ENCODE peak calls at places on chromosomes 5 and 9, in six cellular contexts. Q is PC-3, L is adrenal gland, Y is fibroblast of lung, J is iPS DF 6.9, E is upper lobe of right lung. C is an unnamed sample. For H3K4me1, the result is how much of the 10 kb centered on the place peaks cover.

GRCh38 chr9:113650207-113651131 is 186.9 kb downstream of the RGS3 start:
- DNase-seq in Y (peak), Q (peak), L (no peak), E (peak), J (no peak), C (no peak)

GRCh38 chr5:6592611-6593010 is 40.2 kb downstream of the NSUN2 start:
- DNase-seq in Y (no peak), E (no peak), Q (no peak), L (no peak), J (no peak), C (no peak)

GRCh38 chr9:1125741-1126140 is 75.6 kb downstream of the DMRT2 start:
- DNase-seq in E (no peak), J (no peak), Y (peak), Q (peak), L (no peak), C (no peak)

GRCh38 chr5:167732499-167732898 is 558.9 kb upstream of the WWC1 start:
- DNase-seq in Y (no peak), Q (no peak), E (no peak), J (no peak), L (no peak), C (no peak)

GRCh38 chr5:37772255-37772654 is 67.6 kb downstream of the GDNF start:
- DNase-seq in Y (no peak), E (no peak), Q (no peak), L (no peak), J (no peak), C (no peak)

GRCh38 chr9:126093771-126094170 is 232.9 kb upstream of the MVB12B start:
- DNase-seq in L (no peak), Q (no peak), Y (no peak), J (no peak), E (no peak), C (no peak)

GRCh38 chr5:83059341-83059740 is 17.9 kb downstream of the TMEM167A start:
- DNase-seq in Y (no peak), Q (no peak), L (no peak), J (no peak), E (no peak), C (no peak)

GRCh38 chr9:121895836-121896544 is 197.1 kb downstream of the TTLL11 start:
- DNase-seq in Q (no peak), Y (peak), J (no peak), L (peak), E (no peak), C (no peak)

GRCh38 chr5:176855598-176855997 is 43.5 kb downstream of the HK3 start:
- DNase-seq in J (no peak), Q (no peak), E (no peak), L (no peak), Y (no peak), C (no peak)

GRCh38 chr5:67206381-67207328 is 10.1 kb upstream of the CD180 start:
- DNase-seq in Y (peak), Q (peak), J (no peak), L (no peak), E (peak), C (peak)

GRCh38 chr9:137112564-137113384 is 1.8 kb downstream of the DPP7 start:
- DNase-seq in Q (no peak), E (peak), J (no peak), L (no peak), Y (no peak), C (no peak)

GRCh38 chr9:32128546-32128945 is 255.9 kb upstream of the ACO1 start:
- DNase-seq in E (no peak), L (no peak), Q (no peak), Y (no peak), J (no peak), C (no peak)

GRCh38 chr5:101390317-101390908 is 487.3 kb upstream of the ST8SIA4 start:
- DNase-seq in Q (peak), L (peak), J (peak), Y (peak), E (no peak), C (no peak)

GRCh38 chr5:1685076-1685475 is 114.6 kb downstream of the MRPL36 start:
- DNase-seq in J (no peak), Q (no peak), Y (no peak), L (no peak), E (no peak), C (no peak)

GRCh38 chr5:80198399-80198798 is 57.4 kb downstream of the SERINC5 start:
- DNase-seq in J (no peak), L (no peak), E (no peak), Y (peak), Q (no peak), C (no peak)

GRCh38 chr5:172599204-172599567 is 41.9 kb upstream of the NEURL1B start:
- DNase-seq in Y (peak), E (no peak), J (no peak), Q (no peak), L (no peak), C (no peak)

GRCh38 chr9:133199648-133200321 is 9.3 kb downstream of the OBP2B start:
- DNase-seq in L (no peak), Q (no peak), Y (no peak), J (no peak), E (peak), C (no peak)

GRCh38 chr5:72194846-72195245 is 87.6 kb downstream of the MAP1B start:
- DNase-seq in L (no peak), Q (no peak), Y (peak), J (no peak), E (no peak), C (no peak)

GRCh38 chr9:137540536-137540935 is 9.7 kb downstream of the PNPLA7 start:
- DNase-seq in Q (no peak), J (no peak), E (no peak), L (no peak), Y (no peak), C (no peak)

GRCh38 chr5:141850183-141850768 is 27.9 kb downstream of the PCDH1 start:
- DNase-seq in L (peak), E (no peak), Y (peak), J (no peak), Q (peak), C (no peak)

GRCh38 chr9:5511476-5511875 is 1.1 kb downstream of the PDCD1LG2 start:
- DNase-seq in J (no peak), Q (no peak), E (no peak), Y (peak), L (no peak), C (no peak)

GRCh38 chr9:5628530-5629311 is at the start of gene RIC1:
- DNase-seq in L (peak), Q (peak), J (peak), E (peak), Y (peak), C (peak)

GRCh38 chr5:10632110-10632903 is 68.4 kb downstream of the ANKRD33B start:
- DNase-seq in Q (no peak), L (no peak), J (no peak), E (peak), Y (peak), C (peak)

GRCh38 chr5:151742870-151743294 is 15.5 kb downstream of the ATOX1 start:
- DNase-seq in Q (peak), L (peak), E (no peak), J (no peak), Y (peak), C (no peak)

GRCh38 chr5:134098690-134099089 is 15.8 kb upstream of the TCF7 start:
- DNase-seq in J (no peak), Y (no peak), L (no peak), E (no peak), Q (no peak), C (no peak)

GRCh38 chr9:122389799-122390481 is 19.1 kb downstream of the PTGS1 start:
- DNase-seq in J (no peak), Y (peak), Q (peak), E (no peak), L (no peak), C (no peak)

GRCh38 chr5:66864240-66864884 is 268.2 kb downstream of the MAST4 start:
- DNase-seq in J (peak), Y (peak), Q (peak), E (no peak), L (peak), C (no peak)

GRCh38 chr5:121189569-121190305 is 661.9 kb upstream of the FTMT start:
- DNase-seq in Y (peak), J (no peak), E (no peak), L (no peak), Q (peak), C (no peak)

GRCh38 chr5:93407470-93407869 is 173.5 kb downstream of the NR2F1-AS1 start:
- DNase-seq in Y (no peak), Q (no peak), L (no peak), J (no peak), E (no peak), C (no peak)

GRCh38 chr9:13876741-13877140 is 437.2 kb downstream of the NFIB start:
- DNase-seq in J (no peak), L (no peak), E (no peak), Y (no peak), Q (no peak), C (no peak)

GRCh38 chr9:91024841-91025240 is 223.2 kb downstream of the SYK start:
- DNase-seq in E (no peak), Y (no peak), J (no peak), L (no peak), Q (no peak), C (no peak)

GRCh38 chr5:5340206-5340729 is 82.2 kb upstream of the ICE1 start:
- DNase-seq in Y (peak), J (peak), Q (peak), L (peak), E (no peak), C (no peak)

GRCh38 chr5:92800360-92800759 is 780.7 kb downstream of the NR2F1-AS1 start:
- DNase-seq in J (no peak), E (no peak), Q (no peak), L (no peak), Y (peak), C (no peak)

GRCh38 chr9:132644251-132644650 is 25.5 kb downstream of the DDX31 start:
- DNase-seq in E (no peak), Q (peak), J (no peak), Y (no peak), L (no peak), C (no peak)

GRCh38 chr5:80959138-80959537 is 1.0 kb upstream of the RASGRF2 start:
- DNase-seq in E (no peak), J (no peak), Y (no peak), Q (no peak), L (no peak), C (no peak)

GRCh38 chr5:72648511-72648910 is 141.3 kb upstream of the ZNF366 start:
- DNase-seq in Q (peak), J (no peak), E (no peak), L (no peak), Y (peak), C (no peak)

GRCh38 chr9:16191691-16192402 is 639.0 kb downstream of the CCDC171 start:
- DNase-seq in E (peak), Y (peak), Q (peak), J (peak), L (peak), C (peak)

GRCh38 chr5:149455889-149456409 is 76.9 kb upstream of the IL17B start:
- DNase-seq in L (peak), E (no peak), Y (peak), Q (peak), J (no peak), C (no peak)

GRCh38 chr5:149452007-149452664 is 73.0 kb upstream of the IL17B start:
- DNase-seq in E (peak), Q (no peak), Y (peak), L (peak), J (no peak), C (peak)

GRCh38 chr5:149456597-149457392 is 77.7 kb upstream of the IL17B start:
- DNase-seq in Y (no peak), Q (no peak), L (peak), E (no peak), J (no peak), C (no peak)

GRCh38 chr5:149452665-149453617 is 73.8 kb upstream of the IL17B start:
- DNase-seq in L (no peak), E (no peak), Y (peak), Q (peak), J (no peak), C (peak)

DNA sequence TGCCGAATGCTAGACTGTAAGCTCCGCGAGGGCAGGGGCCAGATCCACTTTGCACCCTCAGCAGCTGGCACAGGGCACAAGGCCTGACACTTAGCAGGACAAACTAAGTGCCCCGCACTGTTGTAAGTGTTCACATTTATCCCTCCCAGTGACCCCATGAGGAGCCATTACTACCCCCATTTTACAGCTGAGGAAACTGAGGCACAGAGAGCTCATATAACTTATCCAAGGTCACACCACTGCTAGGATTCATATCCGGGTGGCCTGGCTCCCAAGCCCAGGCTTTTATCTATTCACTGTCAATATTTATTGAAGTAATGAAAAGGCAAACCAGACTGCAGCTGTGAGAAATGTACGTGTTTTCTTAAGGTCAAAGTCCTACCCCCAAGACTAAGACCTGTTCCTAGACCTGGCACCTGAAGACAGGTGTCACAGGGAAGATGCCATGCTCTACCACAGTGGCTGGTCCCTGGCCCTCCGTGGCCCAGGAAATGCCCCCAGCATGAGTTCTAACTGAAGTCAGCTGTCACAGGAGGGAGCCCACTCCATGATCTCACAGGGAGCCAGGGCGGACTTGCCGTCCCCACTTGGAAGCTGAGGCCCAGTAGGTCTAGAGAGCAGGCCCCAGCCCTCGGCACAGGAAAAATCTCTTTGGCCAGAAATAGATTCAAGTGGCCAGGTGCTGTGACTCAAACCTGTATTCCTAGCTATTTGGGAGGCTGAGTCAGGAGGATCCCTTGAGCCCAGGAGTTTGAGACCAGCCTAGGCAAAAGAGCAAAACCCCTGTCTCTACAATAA is 74.7 kb upstream of the IL17B start:
- DNase-seq in L (no peak), Y (no peak), Q (no peak), E (no peak), J (no peak), C (no peak)
- H3K4me1 ChIP-seq in L (under half), Y (half or more), Q (under half), E (under half), J (under half), C (under half)

GRCh38 chr9:76898786-76899185 is 7.1 kb downstream of the PRUNE2 start:
- DNase-seq in L (peak), Y (no peak), Q (no peak), J (no peak), E (no peak), C (no peak)

GRCh38 chr9:76902395-76902794 is 3.5 kb downstream of the PRUNE2 start:
- DNase-seq in Y (no peak), L (no peak), E (no peak), Q (no peak), J (no peak), C (no peak)

GRCh38 chr9:76904661-76905457 is 1.1 kb downstream of the PRUNE2 start:
- DNase-seq in Q (no peak), J (no peak), Y (no peak), L (no peak), E (no peak), C (no peak)

GRCh38 chr9:76900884-76901440 is 5.0 kb downstream of the PRUNE2 start:
- DNase-seq in E (no peak), L (no peak), Y (no peak), Q (no peak), J (no peak), C (no peak)

DNA sequence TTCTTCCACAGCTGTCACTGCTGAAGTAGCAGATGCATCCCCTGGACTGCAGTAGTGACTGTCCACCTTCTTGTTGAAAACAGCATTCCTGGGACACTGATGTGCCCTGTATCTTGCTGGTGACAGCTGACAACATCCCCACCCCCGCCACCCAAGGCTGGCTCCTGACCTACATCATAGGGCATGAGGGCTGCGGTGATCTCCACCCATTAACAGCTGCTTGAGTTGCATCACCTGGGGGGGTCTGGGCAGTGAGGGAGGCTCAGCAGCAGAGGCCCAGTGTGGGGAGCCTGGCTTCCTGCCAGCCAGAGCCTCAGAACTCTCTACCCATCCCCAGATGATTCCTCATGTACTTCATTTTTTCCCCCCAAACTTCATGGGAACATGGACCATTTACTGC is 4.1 kb downstream of the PRUNE2 start:
- DNase-seq in L (no peak), Q (no peak), E (no peak), J (no peak), Y (no peak), C (no peak)
- H3K4me3 ChIP-seq in L (no peak), Q (no peak), E (no peak), J (no peak), Y (no peak), C (no peak)

DNA sequence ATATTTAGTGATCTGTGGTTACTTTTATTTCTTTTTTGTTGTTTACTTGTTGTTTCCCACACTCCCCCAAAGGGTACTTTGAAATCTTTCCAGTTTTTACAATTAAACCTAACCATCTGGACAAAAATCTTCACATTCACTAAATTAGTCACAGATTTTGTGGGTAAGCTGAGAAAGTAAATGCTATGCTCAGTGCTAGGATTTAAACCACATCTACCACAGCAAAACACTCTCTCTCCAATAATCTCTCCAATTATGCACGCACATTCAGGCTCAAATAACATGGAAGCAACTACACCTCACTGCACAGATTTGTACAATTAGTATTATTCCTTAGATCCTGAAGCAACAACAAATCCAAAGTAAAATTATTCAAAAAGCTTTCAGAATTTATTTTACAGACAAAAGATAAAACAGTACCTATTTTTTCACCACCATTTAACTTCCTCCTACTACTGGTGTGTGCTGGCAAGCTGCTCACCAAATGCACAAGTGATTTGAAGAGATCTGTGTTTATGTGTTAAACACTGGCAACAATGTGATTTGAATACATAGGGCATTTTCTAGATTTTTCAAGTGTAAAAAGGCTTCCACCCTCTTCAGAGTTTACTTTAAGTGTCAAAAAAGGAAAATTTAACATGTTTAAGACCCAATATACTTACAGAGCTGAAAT is 16.6 kb downstream of the ZNF608 start:
- DNase-seq in J (no peak), E (no peak), Q (no peak), Y (peak), L (no peak), C (no peak)
- H3K27ac ChIP-seq in J (no peak), E (no peak), Q (no peak), Y (no peak), L (no peak), C (no peak)

GRCh38 chr5:173864126-173865075 is 23.7 kb upstream of the CPEB4 start:
- DNase-seq in E (peak), Y (no peak), Q (no peak), L (no peak), J (no peak), C (peak)
- H3K4me1 ChIP-seq in E (under half), Y (under half), Q (under half), L (under half), J (under half), C (under half)

DNA sequence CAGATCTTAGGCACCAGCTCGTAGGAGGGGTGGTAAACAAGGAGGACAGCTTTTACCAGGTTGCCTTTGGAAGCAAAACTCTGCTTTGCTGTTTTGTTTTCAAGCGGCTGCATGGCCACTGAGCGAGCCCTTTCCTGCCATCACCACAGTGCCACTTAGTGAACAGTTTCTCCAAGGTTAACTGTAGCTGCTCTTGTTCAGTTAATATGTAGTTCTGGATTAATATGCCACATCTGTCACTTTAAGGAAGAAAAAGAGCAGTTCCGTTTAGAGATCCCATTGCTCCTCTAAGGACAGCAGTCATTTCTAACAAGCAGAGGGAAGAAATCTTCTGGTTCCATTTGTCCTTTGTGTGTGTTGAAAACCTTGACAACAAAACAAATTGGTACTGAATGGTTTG is 10.4 kb upstream of the ABL1 start:
- DNase-seq in E (no peak), J (no peak), L (no peak), Y (no peak), Q (no peak), C (no peak)
- H3K4me3 ChIP-seq in E (no peak), J (no peak), L (no peak), Y (no peak), Q (no peak), C (no peak)

C was measured in left lung.